ENCODE peak calls at places on chromosomes 12 and 14, in five cellular contexts. J is OCI-LY7, F is GM23248, K is PC-3, A is DND-41. M is an unnamed sample.
A peak's percentile ranks its signal among the peaks of the same experiment; 100 is the strongest.

GRCh38 chr12:94304566-94305061 is 155.1 kb downstream of the CEP83 start:
- DNase-seq in J (no peak), F (peak; percentile 50), K (no peak), A (no peak), M (no peak)

GRCh38 chr14:95056476-95056875 is 100.9 kb downstream of the DICER1 start:
- DNase-seq in J (no peak), F (no peak), K (peak; percentile 8), A (no peak), M (no peak)

GRCh38 chr12:24754690-24755638 is 193.9 kb downstream of the BCAT1 start:
- DNase-seq in J (no peak), F (peak; percentile 77), K (no peak), A (no peak), M (no peak)

GRCh38 chr14:25667387-25667786 is 617.4 kb upstream of the STXBP6 start:
- DNase-seq in J (no peak), F (no peak), K (no peak), A (no peak), M (no peak)

GRCh38 chr14:93002049-93002448 is 79.1 kb downstream of the CHGA start:
- DNase-seq in J (no peak), F (no peak), K (no peak), A (no peak), M (no peak)

GRCh38 chr14:22918519-22918808 is 485 bp downstream of the RBM23 start:
- DNase-seq in J (no peak), F (peak; percentile 61), K (no peak), A (no peak), M (no peak)

GRCh38 chr12:49540229-49541139 is 1.7 kb downstream of the KCNH3 start:
- DNase-seq in J (no peak), F (no peak), K (peak; percentile 65), A (no peak), M (no peak)

GRCh38 chr12:33581613-33582122 is 142.0 kb upstream of the SYT10 start:
- DNase-seq in J (no peak), F (no peak), K (no peak), A (no peak), M (no peak)

GRCh38 chr14:69766984-69767368 is at the start of gene SRSF5:
- DNase-seq in J (peak; percentile 97), F (peak; percentile 98), K (peak; percentile 98), A (peak; percentile 93), M (peak; percentile 93)

GRCh38 chr14:29799718-29800117 is 127.9 kb downstream of the PRKD1 start:
- DNase-seq in J (no peak), F (no peak), K (no peak), A (no peak), M (no peak)

DNA sequence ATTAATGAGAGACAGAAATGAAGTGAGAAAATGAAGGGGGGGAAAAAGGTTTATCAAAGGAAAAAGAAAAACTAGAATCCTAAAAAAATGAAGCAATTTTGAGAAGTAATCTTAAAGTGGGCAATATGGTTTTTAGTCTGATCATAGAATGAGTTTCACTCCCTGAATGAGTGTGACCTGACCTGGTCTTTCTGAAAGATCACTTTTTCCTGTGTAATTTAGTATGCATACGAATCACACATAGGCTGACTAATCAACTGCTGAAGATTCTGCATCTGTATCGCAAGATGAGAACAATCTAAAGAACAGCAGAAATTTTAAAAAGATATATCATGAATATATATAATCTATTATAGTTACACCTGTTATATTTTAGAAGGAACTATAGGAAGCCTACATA is 11.3 kb downstream of the GNPTAB start:
- DNase-seq in J (no peak), F (peak; percentile 42), K (no peak), A (no peak), M (no peak)
- H3K79me2 ChIP-seq in J (peaks cover 53% of the 10 kb centered on the region), F (peaks cover 68% of the 10 kb centered on the region), K (peaks cover 4% of the 10 kb centered on the region), A (peaks cover 88% of the 10 kb centered on the region), M (no peaks in the 10 kb centered on the region)

DNA sequence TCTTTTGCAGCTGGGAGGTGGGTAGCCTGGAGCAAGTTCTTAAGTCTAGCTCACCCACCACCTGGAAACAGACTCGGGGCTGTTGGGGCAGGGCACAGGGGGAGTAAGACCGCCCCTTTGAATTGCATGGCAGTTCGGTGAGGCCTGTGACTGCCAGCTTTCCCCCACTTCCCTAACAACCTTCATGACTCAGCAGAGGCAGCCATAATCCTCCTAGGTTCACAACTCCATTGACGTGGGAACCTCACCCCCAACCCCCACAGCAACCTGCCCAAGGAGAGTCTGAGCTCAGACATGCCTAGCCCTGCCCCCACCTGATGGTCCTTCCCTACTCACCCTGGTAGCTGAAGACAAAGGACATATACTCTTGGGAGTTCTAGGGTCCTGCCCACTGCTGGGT is 87.4 kb downstream of the NELL2 start:
- DNase-seq in J (no peak), F (no peak), K (no peak), A (no peak), M (no peak)
- H3K79me2 ChIP-seq in J (no peaks in the 10 kb centered on the region), F (no peaks in the 10 kb centered on the region), K (no peaks in the 10 kb centered on the region), A (no peaks in the 10 kb centered on the region), M (no peaks in the 10 kb centered on the region)

GRCh38 chr12:11106288-11106687 is 14.2 kb upstream of the TAS2R43 start:
- DNase-seq in J (no peak), F (no peak), K (no peak), A (no peak), M (no peak)

GRCh38 chr12:11105546-11105945 is 13.4 kb upstream of the TAS2R43 start:
- DNase-seq in J (no peak), F (no peak), K (no peak), A (no peak), M (no peak)

GRCh38 chr12:11107719-11108118 is 15.6 kb upstream of the TAS2R43 start:
- DNase-seq in J (no peak), F (no peak), K (no peak), A (no peak), M (no peak)

GRCh38 chr12:11108862-11109261 is 16.7 kb upstream of the TAS2R43 start:
- DNase-seq in J (no peak), F (no peak), K (no peak), A (no peak), M (no peak)
- H3K79me2 ChIP-seq in J (peaks cover 17% of the 10 kb centered on the region), F (peaks cover 86% of the 10 kb centered on the region), K (peaks cover 18% of the 10 kb centered on the region), A (peaks cover 87% of the 10 kb centered on the region), M (no peaks in the 10 kb centered on the region)

DNA sequence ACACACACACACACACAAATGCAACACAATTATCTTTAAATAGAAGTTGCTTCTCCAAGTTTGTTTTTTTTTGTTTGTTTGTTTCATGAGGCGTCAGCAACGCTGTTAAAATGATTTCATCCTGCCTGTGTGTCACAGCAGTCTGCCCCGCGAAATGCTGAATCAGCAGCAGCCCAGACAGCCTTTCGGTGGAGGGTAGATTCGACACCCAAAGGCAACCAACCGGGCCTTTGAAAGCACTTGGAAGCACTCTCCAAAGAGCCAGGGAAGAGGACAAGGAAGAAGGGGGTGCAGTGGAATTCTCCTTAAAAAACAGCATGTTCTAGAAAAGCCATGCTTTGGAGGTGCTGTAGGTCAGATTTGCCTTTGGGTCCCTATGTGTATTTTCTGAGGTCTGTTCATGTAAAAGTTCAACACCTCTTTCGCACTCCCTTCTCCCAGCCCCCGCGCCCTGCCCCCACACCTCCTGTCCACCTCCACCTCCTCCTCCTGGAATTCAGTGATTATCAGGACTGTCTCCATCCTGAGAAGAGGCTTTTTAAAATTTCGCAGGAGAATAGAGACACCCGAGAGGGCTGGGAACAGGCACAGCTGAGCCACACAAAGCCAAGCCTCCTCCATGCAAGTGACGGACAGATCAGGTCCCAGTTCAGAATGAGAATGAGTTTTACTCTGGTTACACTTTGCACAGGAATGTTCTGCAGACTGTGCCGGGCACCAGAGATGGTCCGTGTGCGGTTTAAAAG is 177.8 kb downstream of the ETV6 start:
- DNase-seq in J (no peak), F (peak; percentile 54), K (no peak), A (no peak), M (no peak)
- H3K79me2 ChIP-seq in J (no peaks in the 10 kb centered on the region), F (peaks cover 6% of the 10 kb centered on the region), K (no peaks in the 10 kb centered on the region), A (peaks cover 61% of the 10 kb centered on the region), M (no peaks in the 10 kb centered on the region)

GRCh38 chr12:795305-795704 is 42.9 kb downstream of the WNK1 start:
- DNase-seq in J (no peak), F (no peak), K (no peak), A (peak; percentile 63), M (no peak)
- H3K79me2 ChIP-seq in J (peaks cover 90% of the 10 kb centered on the region), F (peaks cover 100% of the 10 kb centered on the region), K (peaks cover 98% of the 10 kb centered on the region), A (peaks cover 100% of the 10 kb centered on the region), M (peaks cover 98% of the 10 kb centered on the region)

DNA sequence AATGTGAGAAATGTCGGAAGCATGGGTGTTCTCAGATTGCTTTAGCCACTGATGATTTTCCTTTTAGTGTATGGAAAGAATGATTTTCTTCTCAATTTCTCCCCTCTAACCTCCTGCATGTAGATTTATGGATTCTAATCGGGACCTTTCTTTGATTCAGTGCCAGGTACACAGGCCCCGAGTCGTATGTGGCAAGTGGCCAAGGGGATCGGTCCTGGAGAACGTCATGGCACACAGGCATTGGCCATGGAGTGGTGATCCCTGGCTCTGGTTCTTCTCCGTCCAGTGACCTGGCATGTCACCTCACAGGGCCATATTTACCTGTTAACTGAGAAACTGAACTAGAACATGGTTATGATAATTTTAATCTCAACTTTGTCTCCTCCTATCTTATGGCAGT is 58.1 kb downstream of the ETV6 start:
- DNase-seq in J (no peak), F (no peak), K (no peak), A (no peak), M (no peak)
- H3K79me2 ChIP-seq in J (no peaks in the 10 kb centered on the region), F (peaks cover 92% of the 10 kb centered on the region), K (peaks cover 3% of the 10 kb centered on the region), A (peaks cover 99% of the 10 kb centered on the region), M (peaks cover 24% of the 10 kb centered on the region)

GRCh38 chr12:71460850-71461609 is 21.4 kb downstream of the LGR5 start:
- DNase-seq in J (no peak), F (no peak), K (no peak), A (no peak), M (no peak)

GRCh38 chr12:71456316-71456715 is 16.7 kb downstream of the LGR5 start:
- DNase-seq in J (peak; percentile 20), F (no peak), K (no peak), A (no peak), M (no peak)

GRCh38 chr12:71461787-71462328 is 22.3 kb downstream of the LGR5 start:
- DNase-seq in J (no peak), F (no peak), K (no peak), A (no peak), M (no peak)

GRCh38 chr12:71456990-71457389 is 17.4 kb downstream of the LGR5 start:
- DNase-seq in J (no peak), F (no peak), K (no peak), A (no peak), M (no peak)

GRCh38 chr12:71460318-71460717 is 20.7 kb downstream of the LGR5 start:
- DNase-seq in J (no peak), F (no peak), K (no peak), A (no peak), M (no peak)
- H3K79me2 ChIP-seq in J (no peaks in the 10 kb centered on the region), F (no peaks in the 10 kb centered on the region), K (no peaks in the 10 kb centered on the region), A (no peaks in the 10 kb centered on the region), M (no peaks in the 10 kb centered on the region)

GRCh38 chr14:73008501-73008900 is 18.4 kb downstream of the ZFYVE1 start:
- DNase-seq in J (no peak), F (peak; percentile 49), K (no peak), A (no peak), M (no peak)

GRCh38 chr14:73014105-73014504 is 12.8 kb downstream of the ZFYVE1 start:
- DNase-seq in J (no peak), F (peak; percentile 76), K (no peak), A (no peak), M (peak; percentile 70)
- H3K79me2 ChIP-seq in J (no peaks in the 10 kb centered on the region), F (peaks cover 88% of the 10 kb centered on the region), K (no peaks in the 10 kb centered on the region), A (peaks cover 35% of the 10 kb centered on the region), M (no peaks in the 10 kb centered on the region)

GRCh38 chr12:128823916-128824839 is at the start of gene SLC15A4:
- DNase-seq in J (peak; percentile 96), F (peak; percentile 97), K (peak; percentile 95), A (peak; percentile 94), M (peak; percentile 82)
- H3K79me2 ChIP-seq in J (peaks cover 53% of the 10 kb centered on the region), F (peaks cover 43% of the 10 kb centered on the region), K (peaks cover 43% of the 10 kb centered on the region), A (peaks cover 45% of the 10 kb centered on the region), M (peaks cover 39% of the 10 kb centered on the region)

M was measured in PC-9.